ENCODE peak calls at places on chromosomes 13 and 19, in four cellular contexts. One of them, this sample, is unnamed. For H3K4me1, the result is how much of the 10 kb centered on the place peaks cover.

GRCh38 chr13:77779461-77780272 is 82.2 kb downstream of the SLAIN1 start:
- DNase-seq in naive thymus-derived CD4-positive, alpha-beta T cell: peak
- DNase-seq in IMR-90: peak
- DNase-seq in A549: peak
- DNase-seq in this sample: peak

GRCh38 chr19:40614595-40615411 is 13.6 kb downstream of the LTBP4 start:
- DNase-seq in naive thymus-derived CD4-positive, alpha-beta T cell: peak
- DNase-seq in IMR-90: peak
- DNase-seq in A549: peak
- DNase-seq in this sample: peak

GRCh38 chr19:16896913-16897571 is 8.2 kb downstream of the F2RL3 start:
- DNase-seq in naive thymus-derived CD4-positive, alpha-beta T cell: peak
- DNase-seq in IMR-90: peak
- DNase-seq in A549: peak
- DNase-seq in this sample: no peak

GRCh38 chr13:108961542-108962125 is 332.2 kb downstream of the MYO16 start:
- DNase-seq in naive thymus-derived CD4-positive, alpha-beta T cell: peak
- DNase-seq in IMR-90: peak
- DNase-seq in A549: peak
- DNase-seq in this sample: peak

GRCh38 chr13:80217614-80218456 is 123.1 kb downstream of the SPRY2 start:
- DNase-seq in naive thymus-derived CD4-positive, alpha-beta T cell: no peak
- DNase-seq in IMR-90: peak
- DNase-seq in A549: peak
- DNase-seq in this sample: peak

GRCh38 chr19:49110567-49110966 is 3.6 kb upstream of the LIN7B start:
- DNase-seq in naive thymus-derived CD4-positive, alpha-beta T cell: no peak
- DNase-seq in IMR-90: peak
- DNase-seq in A549: no peak
- DNase-seq in this sample: no peak

GRCh38 chr13:19596960-19597361 is 35.6 kb upstream of the TPTE2 start:
- DNase-seq in naive thymus-derived CD4-positive, alpha-beta T cell: no peak
- DNase-seq in IMR-90: peak
- DNase-seq in A549: peak
- DNase-seq in this sample: no peak

GRCh38 chr19:10226376-10227214 is 4.5 kb downstream of the S1PR2 start:
- DNase-seq in naive thymus-derived CD4-positive, alpha-beta T cell: no peak
- DNase-seq in IMR-90: peak
- DNase-seq in A549: no peak
- DNase-seq in this sample: peak

GRCh38 chr13:91216928-91217700 is 130.4 kb upstream of the MIR17HG start:
- DNase-seq in naive thymus-derived CD4-positive, alpha-beta T cell: no peak
- DNase-seq in IMR-90: no peak
- DNase-seq in A549: no peak
- DNase-seq in this sample: no peak

GRCh38 chr19:55158848-55159793 is 1.6 kb upstream of the TNNI3 start:
- DNase-seq in naive thymus-derived CD4-positive, alpha-beta T cell: no peak
- DNase-seq in IMR-90: no peak
- DNase-seq in A549: peak
- DNase-seq in this sample: peak

GRCh38 chr19:3798137-3798536 is 12.0 kb upstream of the MATK start:
- DNase-seq in naive thymus-derived CD4-positive, alpha-beta T cell: peak
- DNase-seq in IMR-90: no peak
- DNase-seq in A549: no peak
- DNase-seq in this sample: no peak

GRCh38 chr13:30618186-30618937 is 642 bp downstream of the USPL1 start:
- DNase-seq in naive thymus-derived CD4-positive, alpha-beta T cell: no peak
- DNase-seq in IMR-90: no peak
- DNase-seq in A549: no peak
- DNase-seq in this sample: no peak

GRCh38 chr19:19214892-19215291 is 3.1 kb downstream of the NCAN start:
- DNase-seq in naive thymus-derived CD4-positive, alpha-beta T cell: no peak
- DNase-seq in IMR-90: peak
- DNase-seq in A549: no peak
- DNase-seq in this sample: no peak

GRCh38 chr19:6509118-6509971 is 7.2 kb upstream of the TUBB4A start:
- DNase-seq in naive thymus-derived CD4-positive, alpha-beta T cell: no peak
- DNase-seq in IMR-90: no peak
- DNase-seq in A549: peak
- DNase-seq in this sample: no peak

GRCh38 chr13:49637989-49638388 is 9.7 kb downstream of the ARL11 start:
- DNase-seq in naive thymus-derived CD4-positive, alpha-beta T cell: no peak
- DNase-seq in IMR-90: no peak
- DNase-seq in A549: no peak
- DNase-seq in this sample: no peak

GRCh38 chr13:49731766-49732165 is 40.5 kb upstream of the EBPL start:
- DNase-seq in naive thymus-derived CD4-positive, alpha-beta T cell: no peak
- DNase-seq in IMR-90: peak
- DNase-seq in A549: no peak
- DNase-seq in this sample: no peak

GRCh38 chr19:18849838-18850400 is 18.2 kb downstream of the UPF1 start:
- DNase-seq in naive thymus-derived CD4-positive, alpha-beta T cell: no peak
- DNase-seq in IMR-90: no peak
- DNase-seq in A549: no peak
- DNase-seq in this sample: no peak

GRCh38 chr13:50594276-50594970 is 249.1 kb downstream of the DLEU7 start:
- DNase-seq in naive thymus-derived CD4-positive, alpha-beta T cell: no peak
- DNase-seq in IMR-90: no peak
- DNase-seq in A549: no peak
- DNase-seq in this sample: no peak

GRCh38 chr19:36652958-36653357 is 13.7 kb downstream of the ZNF461 start:
- DNase-seq in naive thymus-derived CD4-positive, alpha-beta T cell: no peak
- DNase-seq in IMR-90: no peak
- DNase-seq in A549: no peak
- DNase-seq in this sample: no peak

GRCh38 chr19:29315566-29315965 is 102.6 kb upstream of the UQCRFS1 start:
- DNase-seq in naive thymus-derived CD4-positive, alpha-beta T cell: no peak
- DNase-seq in IMR-90: no peak
- DNase-seq in A549: no peak
- DNase-seq in this sample: no peak

GRCh38 chr13:56953965-56954364 is 186.8 kb upstream of the PRR20A start:
- DNase-seq in naive thymus-derived CD4-positive, alpha-beta T cell: no peak
- DNase-seq in IMR-90: no peak
- DNase-seq in A549: no peak
- DNase-seq in this sample: no peak

GRCh38 chr19:46716013-46716671 is 772 bp downstream of the PRKD2 start:
- DNase-seq in naive thymus-derived CD4-positive, alpha-beta T cell: no peak
- DNase-seq in IMR-90: no peak
- DNase-seq in A549: no peak
- DNase-seq in this sample: no peak

GRCh38 chr19:34254552-34255432 is at the start of gene GARRE1:
- DNase-seq in naive thymus-derived CD4-positive, alpha-beta T cell: peak
- DNase-seq in IMR-90: peak
- DNase-seq in A549: peak
- DNase-seq in this sample: no peak

GRCh38 chr19:16589917-16590316 is 17.7 kb upstream of the SLC35E1 start:
- DNase-seq in naive thymus-derived CD4-positive, alpha-beta T cell: no peak
- DNase-seq in IMR-90: no peak
- DNase-seq in A549: no peak
- DNase-seq in this sample: no peak

DNA sequence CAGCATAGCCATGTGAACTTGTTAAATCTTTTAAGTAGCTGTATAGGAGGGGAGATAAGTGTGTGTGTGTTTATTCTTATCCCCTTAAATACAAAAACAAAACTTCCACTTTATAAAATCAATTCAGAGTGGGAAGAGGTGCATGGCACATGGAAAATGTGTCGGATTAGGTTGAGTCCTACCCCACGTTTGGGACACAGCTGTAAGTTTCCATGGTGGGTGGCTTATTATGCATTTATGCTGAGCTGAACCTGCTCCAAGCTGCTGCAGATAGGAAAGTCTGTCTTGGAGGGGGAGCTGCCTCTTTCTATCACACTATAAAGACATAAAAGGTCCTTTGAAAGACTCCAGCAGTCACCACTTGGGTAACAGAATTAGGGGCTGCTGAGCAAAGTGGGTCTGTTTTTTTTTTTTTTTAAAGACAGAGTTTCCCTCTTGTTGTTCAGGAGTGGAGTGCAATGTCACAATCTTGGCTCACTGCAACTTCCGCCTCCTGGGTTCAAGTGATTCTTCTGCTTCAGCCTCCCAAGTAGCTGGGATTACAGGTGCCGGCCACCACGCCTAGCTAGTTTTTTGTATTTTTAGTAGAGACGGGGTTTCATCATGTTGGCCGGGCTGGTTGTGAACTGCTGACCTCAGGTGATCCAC is 15.2 kb downstream of the ACTN4 start:
- DNase-seq in naive thymus-derived CD4-positive, alpha-beta T cell: no peak
- DNase-seq in IMR-90: no peak
- DNase-seq in A549: no peak
- DNase-seq in this sample: no peak
- H3K4me1 ChIP-seq in naive thymus-derived CD4-positive, alpha-beta T cell: half or more
- H3K4me1 ChIP-seq in IMR-90: half or more
- H3K4me1 ChIP-seq in A549: half or more
- H3K4me1 ChIP-seq in this sample: half or more

GRCh38 chr13:75363371-75363770 is 118.6 kb downstream of the TBC1D4 start:
- DNase-seq in naive thymus-derived CD4-positive, alpha-beta T cell: no peak
- DNase-seq in IMR-90: no peak
- DNase-seq in A549: no peak
- DNase-seq in this sample: no peak
- H3K4me1 ChIP-seq in naive thymus-derived CD4-positive, alpha-beta T cell: under half
- H3K4me1 ChIP-seq in IMR-90: under half
- H3K4me1 ChIP-seq in A549: under half
- H3K4me1 ChIP-seq in this sample: under half

GRCh38 chr13:102302534-102302933 is 99.3 kb downstream of the FGF14 start:
- DNase-seq in naive thymus-derived CD4-positive, alpha-beta T cell: no peak
- DNase-seq in IMR-90: no peak
- DNase-seq in A549: no peak
- DNase-seq in this sample: no peak
- H3K4me1 ChIP-seq in naive thymus-derived CD4-positive, alpha-beta T cell: under half
- H3K4me1 ChIP-seq in IMR-90: under half
- H3K4me1 ChIP-seq in A549: under half
- H3K4me1 ChIP-seq in this sample: under half

GRCh38 chr13:41988244-41988643 is 27.3 kb upstream of the VWA8 start:
- DNase-seq in naive thymus-derived CD4-positive, alpha-beta T cell: no peak
- DNase-seq in IMR-90: no peak
- DNase-seq in A549: no peak
- DNase-seq in this sample: no peak
- H3K4me1 ChIP-seq in naive thymus-derived CD4-positive, alpha-beta T cell: under half
- H3K4me1 ChIP-seq in IMR-90: under half
- H3K4me1 ChIP-seq in A549: under half
- H3K4me1 ChIP-seq in this sample: under half

GRCh38 chr13:113854238-113855011 is 9.5 kb downstream of the GAS6 start:
- DNase-seq in naive thymus-derived CD4-positive, alpha-beta T cell: no peak
- DNase-seq in IMR-90: peak
- DNase-seq in A549: no peak
- DNase-seq in this sample: no peak
- H3K4me1 ChIP-seq in naive thymus-derived CD4-positive, alpha-beta T cell: under half
- H3K4me1 ChIP-seq in IMR-90: under half
- H3K4me1 ChIP-seq in A549: under half
- H3K4me1 ChIP-seq in this sample: under half